ENCODE peak calls at places on chromosomes 16 and 17, in seven cellular contexts. T is NCI-H2107; S is SJCRH30; M is activated T-helper 1 cell treated with anti-CD3 and anti-CD28 coated beads, Interleukin-12 subunit alpha, Interleukin-12 subunit beta, Interleukin-2, Interleukin-4 antibody, amounts not matched to agents 30 ng/mL and 10 ng/mL and 1 ng/mL, durations not matched to agents 14 hours and 24 hours and 36 hours; K is activated T-cell treated with anti-CD3 and anti-CD28 coated beads, Interleukin-2, amount 50 U/mL, for 1 hour; X is substantia nigra; N is iPS-NIHi11. Y is an unnamed sample.

GRCh38 chr16:50479771-50480170 is 68.4 kb upstream of the NKD1 start:
- DNase-seq in X (no peak), N (no peak), T (no peak), K (no peak), S (no peak), M (no peak), Y (no peak)

GRCh38 chr16:50925758-50926357 is 184.0 kb downstream of the CYLD start:
- DNase-seq in X (no peak), T (no peak), S (no peak), K (no peak), N (no peak), M (no peak), Y (no peak)

GRCh38 chr16:81486555-81487061 is 42.0 kb downstream of the CMIP start:
- DNase-seq in M (no peak), X (no peak), N (no peak), S (no peak), K (no peak), T (no peak), Y (no peak)

GRCh38 chr17:75241143-75241430 is 20.3 kb downstream of the GGA3 start:
- DNase-seq in T (no peak), K (no peak), N (no peak), X (no peak), M (no peak), S (no peak), Y (no peak)

GRCh38 chr16:88045820-88046303 is 94.6 kb downstream of the BANP start:
- DNase-seq in K (no peak), S (no peak), N (no peak), T (no peak), X (no peak), M (no peak), Y (no peak)

GRCh38 chr17:42706732-42707131 is 24.4 kb downstream of the CNTNAP1 start:
- DNase-seq in S (no peak), M (no peak), T (no peak), X (no peak), K (peak), N (no peak), Y (no peak)

GRCh38 chr17:38867179-38867994 is 2.5 kb upstream of the LASP1 start:
- DNase-seq in N (no peak), S (peak), M (peak), X (peak), T (no peak), K (peak), Y (peak)

GRCh38 chr16:79100456-79100855 is 500.1 kb downstream of the MAF start:
- DNase-seq in X (no peak), T (no peak), S (no peak), N (no peak), K (no peak), M (no peak), Y (no peak)

GRCh38 chr17:78186689-78187595 is at the start of the genes AFMID and TK1:
- DNase-seq in X (peak), N (peak), K (peak), S (peak), M (peak), T (peak), Y (peak)